ENCODE peak calls at places on chromosome 10, in five cellular contexts. One of them, this sample, is unnamed.

GRCh38 chr10:3779146-3779707 is 5.8 kb downstream of the KLF6 start:
- DNase-seq in CD8-positive, alpha-beta T cell: no peak
- DNase-seq in activated T-cell treated with anti-CD3 and anti-CD28 coated beads for 1 hour: no peak
- DNase-seq in GM06990: no peak
- DNase-seq in effector memory CD4-positive, alpha-beta T cell: no peak
- DNase-seq in this sample: no peak

GRCh38 chr10:63866075-63866746 is 345.0 kb downstream of the REEP3 start:
- DNase-seq in CD8-positive, alpha-beta T cell: peak
- DNase-seq in activated T-cell treated with anti-CD3 and anti-CD28 coated beads for 1 hour: no peak
- DNase-seq in GM06990: peak
- DNase-seq in effector memory CD4-positive, alpha-beta T cell: peak
- DNase-seq in this sample: peak

GRCh38 chr10:123154943-123155505 is 822 bp downstream of the BUB3 start:
- DNase-seq in CD8-positive, alpha-beta T cell: no peak
- DNase-seq in activated T-cell treated with anti-CD3 and anti-CD28 coated beads for 1 hour: no peak
- DNase-seq in GM06990: peak
- DNase-seq in effector memory CD4-positive, alpha-beta T cell: peak
- DNase-seq in this sample: no peak

GRCh38 chr10:84938117-84938905 is 609.9 kb downstream of the CCSER2 start:
- DNase-seq in CD8-positive, alpha-beta T cell: no peak
- DNase-seq in activated T-cell treated with anti-CD3 and anti-CD28 coated beads for 1 hour: no peak
- DNase-seq in GM06990: no peak
- DNase-seq in effector memory CD4-positive, alpha-beta T cell: no peak
- DNase-seq in this sample: no peak

GRCh38 chr10:61779950-61780659 is 117.4 kb downstream of the CABCOCO1 start:
- DNase-seq in CD8-positive, alpha-beta T cell: no peak
- DNase-seq in activated T-cell treated with anti-CD3 and anti-CD28 coated beads for 1 hour: no peak
- DNase-seq in GM06990: no peak
- DNase-seq in effector memory CD4-positive, alpha-beta T cell: no peak
- DNase-seq in this sample: no peak

GRCh38 chr10:8171008-8171407 is 116.5 kb downstream of the GATA3 start:
- DNase-seq in CD8-positive, alpha-beta T cell: no peak
- DNase-seq in activated T-cell treated with anti-CD3 and anti-CD28 coated beads for 1 hour: no peak
- DNase-seq in GM06990: no peak
- DNase-seq in effector memory CD4-positive, alpha-beta T cell: no peak
- DNase-seq in this sample: no peak

GRCh38 chr10:62462456-62462855 is 88.3 kb downstream of the ZNF365 start:
- DNase-seq in CD8-positive, alpha-beta T cell: no peak
- DNase-seq in activated T-cell treated with anti-CD3 and anti-CD28 coated beads for 1 hour: no peak
- DNase-seq in GM06990: no peak
- DNase-seq in effector memory CD4-positive, alpha-beta T cell: no peak
- DNase-seq in this sample: no peak

GRCh38 chr10:96556003-96556402 is 30.8 kb downstream of the TM9SF3 start:
- DNase-seq in CD8-positive, alpha-beta T cell: no peak
- DNase-seq in activated T-cell treated with anti-CD3 and anti-CD28 coated beads for 1 hour: no peak
- DNase-seq in GM06990: no peak
- DNase-seq in effector memory CD4-positive, alpha-beta T cell: no peak
- DNase-seq in this sample: no peak

GRCh38 chr10:132960651-132961419 is 18.5 kb upstream of the CFAP46 start:
- DNase-seq in CD8-positive, alpha-beta T cell: no peak
- DNase-seq in activated T-cell treated with anti-CD3 and anti-CD28 coated beads for 1 hour: no peak
- DNase-seq in GM06990: no peak
- DNase-seq in effector memory CD4-positive, alpha-beta T cell: no peak
- DNase-seq in this sample: no peak

GRCh38 chr10:35386594-35387174 is 50.4 kb downstream of the CCNY start:
- DNase-seq in CD8-positive, alpha-beta T cell: no peak
- DNase-seq in activated T-cell treated with anti-CD3 and anti-CD28 coated beads for 1 hour: no peak
- DNase-seq in GM06990: no peak
- DNase-seq in effector memory CD4-positive, alpha-beta T cell: no peak
- DNase-seq in this sample: no peak

GRCh38 chr10:47346572-47347302 is 1.4 kb upstream of the RBP3 start:
- DNase-seq in CD8-positive, alpha-beta T cell: no peak
- DNase-seq in activated T-cell treated with anti-CD3 and anti-CD28 coated beads for 1 hour: no peak
- DNase-seq in GM06990: no peak
- DNase-seq in effector memory CD4-positive, alpha-beta T cell: no peak
- DNase-seq in this sample: no peak

GRCh38 chr10:118139321-118139720 is 92.6 kb upstream of the RAB11FIP2 start:
- DNase-seq in CD8-positive, alpha-beta T cell: no peak
- DNase-seq in activated T-cell treated with anti-CD3 and anti-CD28 coated beads for 1 hour: no peak
- DNase-seq in GM06990: no peak
- DNase-seq in effector memory CD4-positive, alpha-beta T cell: no peak
- DNase-seq in this sample: no peak